ENCODE peak calls at places on chromosome 12, in six cellular contexts. P is HepG2, L is A549, X is GM12878, Q is K562, R is upper lobe of left lung. I is an unnamed sample.

GRCh38 chr12:123444396-123445026 is 8.0 kb upstream of the RILPL2 start:
- ATAC-seq in P (peak), L (peak), X (no peak), Q (no peak), R (peak), I (peak)

GRCh38 chr12:98372340-98373018 is 142.9 kb upstream of the TMPO start:
- ATAC-seq in P (no peak), L (peak), X (peak), Q (no peak), R (no peak), I (no peak)

GRCh38 chr12:65269603-65270002 is 8.9 kb upstream of the MSRB3 start:
- ATAC-seq in P (no peak), L (no peak), X (no peak), Q (no peak), R (no peak), I (no peak)

GRCh38 chr12:69934011-69934410 is 109.0 kb downstream of the MYRFL start:
- ATAC-seq in P (no peak), L (no peak), X (no peak), Q (no peak), R (no peak), I (no peak)

GRCh38 chr12:74489543-74489942 is 48.1 kb upstream of the ATXN7L3B start:
- ATAC-seq in P (no peak), L (no peak), X (peak), Q (peak), R (no peak), I (no peak)

GRCh38 chr12:112381898-112382796 is at the start of gene HECTD4:
- ATAC-seq in P (peak), L (peak), X (peak), Q (peak), R (peak), I (peak)

GRCh38 chr12:59636945-59637656 is 41.3 kb downstream of the SLC16A7 start:
- ATAC-seq in P (no peak), L (no peak), X (peak), Q (no peak), R (no peak), I (no peak)

GRCh38 chr12:117438809-117439208 is 77.4 kb upstream of the NOS1 start:
- ATAC-seq in P (peak), L (peak), X (no peak), Q (no peak), R (peak), I (no peak)

GRCh38 chr12:25074113-25074512 is 120.8 kb downstream of the DNAI7 start:
- ATAC-seq in P (no peak), L (no peak), X (peak), Q (no peak), R (no peak), I (no peak)

GRCh38 chr12:29929295-29929694 is 145.6 kb upstream of the TMTC1 start:
- ATAC-seq in P (no peak), L (no peak), X (no peak), Q (no peak), R (no peak), I (no peak)

GRCh38 chr12:49687941-49688340 is 19.3 kb downstream of the FMNL3 start:
- ATAC-seq in P (peak), L (peak), X (peak), Q (peak), R (no peak), I (no peak)

GRCh38 chr12:93192878-93193277 is 184.8 kb upstream of the NUDT4 start:
- ATAC-seq in P (no peak), L (no peak), X (no peak), Q (peak), R (no peak), I (no peak)

GRCh38 chr12:68479261-68479581 is 131.5 kb upstream of the RAP1B start:
- ATAC-seq in P (no peak), L (no peak), X (no peak), Q (no peak), R (no peak), I (no peak)

GRCh38 chr12:108112815-108113556 is 16.1 kb upstream of the WSCD2 start:
- ATAC-seq in P (peak), L (peak), X (no peak), Q (peak), R (peak), I (peak)

GRCh38 chr12:126874427-126875026 is 1392.4 kb upstream of the TMEM132C start:
- ATAC-seq in P (peak), L (peak), X (peak), Q (peak), R (peak), I (no peak)

GRCh38 chr12:11711675-11712327 is 62.3 kb downstream of the ETV6 start:
- ATAC-seq in P (peak), L (no peak), X (no peak), Q (no peak), R (peak), I (peak)

GRCh38 chr12:119786539-119786938 is 90.6 kb downstream of the CIT start:
- ATAC-seq in P (no peak), L (no peak), X (no peak), Q (no peak), R (no peak), I (no peak)

GRCh38 chr12:70121562-70121961 is 121.7 kb upstream of the CNOT2 start:
- ATAC-seq in P (no peak), L (no peak), X (no peak), Q (no peak), R (no peak), I (no peak)

DNA sequence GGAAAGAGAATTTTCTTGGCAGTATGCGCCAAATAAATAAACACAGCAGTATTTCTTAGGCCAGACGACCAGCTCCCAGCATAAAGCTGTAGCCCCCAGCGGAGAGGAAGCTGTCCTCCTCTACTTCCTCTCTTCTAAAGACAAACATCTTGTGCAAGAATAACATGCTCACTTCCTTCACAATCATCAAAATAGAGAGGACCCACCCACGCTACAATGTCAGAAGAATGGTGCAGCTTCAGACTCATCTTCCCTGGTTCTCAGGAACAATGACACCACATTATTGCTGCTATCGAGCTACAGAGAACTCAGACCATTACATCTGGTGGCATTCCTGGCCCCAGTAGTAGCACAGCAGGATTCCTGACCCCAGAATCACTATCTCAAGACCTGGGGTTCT is 16.6 kb upstream of the VWF start:
- ATAC-seq in P (no peak), L (no peak), X (no peak), Q (no peak), R (peak), I (peak)
- TF ChIP-seq EP300 in P (no peak), L (no peak), X (no peak), Q (no peak), R (peak), I (no peak)

GRCh38 chr12:100123316-100124095 is 19.2 kb downstream of the BLTP3B start:
- ATAC-seq in P (no peak), L (peak), X (no peak), Q (no peak), R (no peak), I (no peak)

GRCh38 chr12:100114574-100114973 is 28.1 kb downstream of the BLTP3B start:
- ATAC-seq in P (no peak), L (no peak), X (peak), Q (no peak), R (no peak), I (no peak)

GRCh38 chr12:100115291-100115690 is 27.4 kb downstream of the BLTP3B start:
- ATAC-seq in P (no peak), L (no peak), X (no peak), Q (no peak), R (no peak), I (no peak)

DNA sequence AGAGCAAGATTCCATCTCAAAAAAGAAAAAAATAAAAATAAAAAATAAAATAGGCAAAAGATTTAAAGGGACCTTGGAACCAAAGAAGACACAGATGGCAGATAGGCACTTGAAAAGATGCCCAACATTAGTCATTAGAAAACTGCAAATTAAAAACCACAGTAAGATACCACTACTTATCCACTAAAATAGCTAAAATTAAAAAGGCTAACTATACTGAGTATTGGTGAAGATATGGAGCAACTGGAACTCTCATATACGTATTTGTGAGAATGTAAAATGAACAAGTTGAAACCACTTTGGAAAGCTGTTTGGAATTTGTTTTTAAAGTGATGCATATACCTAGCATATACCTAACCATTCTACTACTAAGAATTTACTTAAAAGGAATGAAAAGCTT is 22.3 kb downstream of the BLTP3B start:
- ATAC-seq in P (no peak), L (no peak), X (no peak), Q (no peak), R (no peak), I (no peak)
- TF ChIP-seq EP300 in P (no peak), L (no peak), X (no peak), Q (no peak), R (no peak), I (no peak)

DNA sequence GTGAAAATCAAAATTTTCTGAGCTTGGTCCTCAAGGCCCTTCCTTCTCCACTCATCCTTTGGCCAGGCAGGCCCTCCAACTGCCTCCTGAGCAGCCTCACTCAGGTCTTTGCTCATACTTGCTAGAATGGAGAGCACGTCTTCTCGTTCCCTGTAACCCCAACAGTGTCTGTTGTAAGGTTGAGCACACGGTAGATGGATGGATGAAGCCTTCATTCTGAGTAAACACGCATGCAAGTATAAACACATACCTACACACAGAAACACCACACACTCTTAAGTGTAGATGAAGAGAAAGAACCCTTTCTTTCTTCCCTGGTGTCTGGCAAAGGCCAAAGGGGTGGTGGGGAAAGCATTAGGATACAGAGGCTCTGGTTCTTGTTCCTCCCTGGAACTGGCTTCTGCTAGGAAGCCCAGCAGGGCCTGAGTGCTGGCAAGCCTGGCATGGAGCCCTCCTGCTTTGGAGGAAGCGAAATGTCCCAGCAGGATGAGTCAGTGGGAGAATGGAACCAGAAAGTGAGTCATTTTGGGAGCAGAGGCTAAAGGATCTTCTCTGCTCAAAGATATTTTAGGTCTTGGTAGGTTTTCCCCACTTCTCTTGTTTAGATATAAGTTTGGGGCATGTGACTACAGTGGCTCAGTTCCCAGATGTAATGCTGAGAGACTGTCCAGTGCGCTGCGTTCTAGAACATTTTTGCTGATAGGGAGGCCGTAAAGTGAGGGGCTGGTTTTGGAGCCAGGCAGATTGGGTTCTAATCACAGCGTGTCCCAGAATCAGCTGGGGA is 127.4 kb downstream of the CACNA1C start:
- ATAC-seq in P (no peak), L (peak), X (no peak), Q (no peak), R (peak), I (peak)
- TF ChIP-seq EP300 in P (no peak), L (no peak), X (no peak), Q (no peak), R (peak), I (no peak)

DNA sequence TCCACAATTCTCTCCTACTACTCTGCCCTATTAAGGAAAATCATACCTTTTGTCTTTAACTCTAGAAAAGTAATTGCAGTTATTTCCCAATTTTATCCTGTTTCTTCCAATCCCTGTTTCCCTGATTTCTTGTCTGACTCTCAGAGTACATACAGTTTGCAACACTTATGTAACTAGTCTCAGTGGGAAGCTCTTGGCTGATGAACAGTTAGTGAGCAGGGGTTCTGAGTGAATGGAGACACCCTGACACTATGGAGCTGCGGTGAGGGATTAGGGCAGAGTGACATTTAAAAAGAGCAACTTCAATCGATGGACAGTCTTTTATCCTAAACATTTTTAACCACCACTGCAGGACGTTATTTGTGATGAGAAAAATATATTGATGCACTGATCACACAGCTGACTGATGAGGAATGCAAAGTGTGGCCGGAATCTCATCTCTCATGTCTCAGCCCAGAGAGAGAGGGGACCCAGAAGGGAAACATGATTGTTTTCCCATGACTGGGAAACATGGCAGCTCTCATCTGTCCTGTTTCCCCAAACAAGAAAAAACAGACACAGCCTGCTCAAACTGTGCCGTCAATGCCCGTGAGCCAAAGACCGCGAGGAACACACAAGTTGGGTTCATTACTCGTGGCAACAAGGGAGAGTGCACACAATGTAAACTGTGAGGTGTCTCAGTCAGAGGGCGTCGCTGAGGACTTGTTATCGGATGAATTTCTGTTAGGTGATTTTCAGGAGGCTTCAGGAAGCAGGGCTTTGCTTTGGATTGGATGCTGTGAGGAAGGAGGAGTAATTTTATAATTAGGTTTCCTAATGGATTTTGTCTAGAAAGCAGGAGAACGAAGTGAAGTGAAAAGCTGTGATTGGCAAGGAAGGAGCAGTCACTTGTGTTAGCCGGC is 5.2 kb upstream of the SLC6A13 start:
- ATAC-seq in P (peak), L (no peak), X (no peak), Q (no peak), R (no peak), I (no peak)
- TF ChIP-seq EP300 in P (no peak), L (no peak), X (no peak), Q (no peak), R (no peak), I (no peak)

GRCh38 chr12:109606261-109607028 is 32.9 kb downstream of the MVK start:
- ATAC-seq in P (peak), L (no peak), X (no peak), Q (peak), R (no peak), I (no peak)
- TF ChIP-seq EP300 in P (no peak), L (no peak), X (no peak), Q (no peak), R (no peak), I (no peak)

GRCh38 chr12:96238336-96239031 is 44.3 kb downstream of the ELK3 start:
- ATAC-seq in P (no peak), L (no peak), X (no peak), Q (no peak), R (no peak), I (no peak)

GRCh38 chr12:96240251-96240650 is 46.1 kb downstream of the ELK3 start:
- ATAC-seq in P (no peak), L (no peak), X (no peak), Q (no peak), R (no peak), I (no peak)

GRCh38 chr12:96240656-96241055 is 46.5 kb downstream of the ELK3 start:
- ATAC-seq in P (no peak), L (no peak), X (no peak), Q (no peak), R (no peak), I (no peak)

GRCh38 chr12:96241484-96242256 is 47.5 kb downstream of the ELK3 start:
- ATAC-seq in P (no peak), L (peak), X (no peak), Q (no peak), R (peak), I (peak)

DNA sequence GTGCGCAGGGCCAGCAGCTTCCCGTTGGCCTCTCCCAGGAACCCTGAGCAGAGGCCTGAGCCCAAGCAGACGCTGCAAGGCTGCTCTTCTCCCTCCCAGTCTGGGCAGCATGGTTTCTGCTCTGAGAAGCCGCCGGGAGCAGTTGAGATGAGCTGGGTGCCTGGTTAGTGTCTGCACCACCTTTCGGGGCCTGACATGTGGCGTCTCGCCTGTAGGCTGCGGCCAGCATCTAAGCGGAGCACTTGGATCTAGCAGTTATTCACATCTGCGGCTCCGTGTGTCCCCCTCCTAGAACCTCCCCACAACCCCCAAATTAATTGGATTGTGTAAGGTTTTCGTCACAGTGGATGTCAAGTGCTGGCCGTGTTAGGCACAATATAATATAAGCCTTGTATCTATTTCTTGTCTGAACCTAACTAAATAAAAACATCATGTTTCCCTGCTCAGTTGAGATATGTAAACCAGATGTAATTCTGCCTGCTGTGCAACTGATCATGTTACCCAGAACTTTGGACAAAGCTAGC is 45.6 kb downstream of the ELK3 start:
- ATAC-seq in P (no peak), L (no peak), X (no peak), Q (no peak), R (no peak), I (peak)
- TF ChIP-seq EP300 in P (no peak), L (no peak), X (no peak), Q (no peak), R (no peak), I (peak)

DNA sequence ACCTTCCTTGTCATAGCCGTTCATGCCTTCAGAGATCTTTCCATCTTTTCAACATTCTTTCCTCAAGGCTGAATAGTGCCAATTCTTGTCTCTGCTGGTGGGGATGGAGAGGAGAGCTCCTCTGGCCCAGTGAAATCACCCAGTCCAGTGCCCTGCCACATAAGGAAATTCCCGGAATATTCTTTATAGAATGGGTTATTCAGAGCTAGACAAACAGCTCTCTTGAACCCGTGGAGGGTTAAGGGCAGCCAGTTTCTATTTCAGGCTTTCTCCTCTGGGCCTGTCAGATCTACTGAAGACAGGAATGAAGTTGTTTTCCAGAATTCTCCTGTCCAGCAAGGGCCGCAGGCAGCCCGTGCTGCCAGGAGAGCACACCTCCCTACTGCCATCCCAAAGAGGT is 8.1 kb upstream of the NRIP2 start:
- ATAC-seq in P (no peak), L (no peak), X (no peak), Q (no peak), R (no peak), I (no peak)
- TF ChIP-seq EP300 in P (no peak), L (no peak), X (no peak), Q (no peak), R (no peak), I (no peak)